ENCODE peak calls at places on chromosomes 4 and X, in five cellular contexts. One of them, this sample, is unnamed.

GRCh38 chrX:143754183-143754582 is 33.6 kb upstream of the SPANXN2 start:
- DNase-seq in fibroblast of mammary gland: no peak
- DNase-seq in A549: no peak
- DNase-seq in breast epithelium: no peak
- DNase-seq in osteocyte: no peak
- DNase-seq in this sample: no peak

GRCh38 chrX:7132335-7133035 is 15.0 kb upstream of the STS start:
- DNase-seq in A549: peak
- DNase-seq in osteocyte: no peak
- DNase-seq in fibroblast of mammary gland: peak
- DNase-seq in breast epithelium: peak
- DNase-seq in this sample: no peak

GRCh38 chrX:17703201-17703600 is 34.1 kb upstream of the SCML1 start:
- DNase-seq in fibroblast of mammary gland: no peak
- DNase-seq in breast epithelium: no peak
- DNase-seq in A549: no peak
- DNase-seq in osteocyte: no peak
- DNase-seq in this sample: no peak

GRCh38 chrX:74450803-74451449 is 29.6 kb downstream of the SLC16A2 start:
- DNase-seq in breast epithelium: no peak
- DNase-seq in osteocyte: no peak
- DNase-seq in A549: peak
- DNase-seq in fibroblast of mammary gland: peak
- DNase-seq in this sample: no peak

GRCh38 chrX:63434665-63435064 is 83.5 kb upstream of the SPIN4 start:
- DNase-seq in A549: no peak
- DNase-seq in fibroblast of mammary gland: peak
- DNase-seq in osteocyte: no peak
- DNase-seq in breast epithelium: peak
- DNase-seq in this sample: no peak

GRCh38 chrX:3076416-3076991 is 35.2 kb downstream of the ARSF start:
- DNase-seq in osteocyte: peak
- DNase-seq in fibroblast of mammary gland: no peak
- DNase-seq in A549: no peak
- DNase-seq in breast epithelium: no peak
- DNase-seq in this sample: no peak

GRCh38 chrX:37993857-37994619 is 12.3 kb upstream of the SYTL5 start:
- DNase-seq in A549: no peak
- DNase-seq in fibroblast of mammary gland: no peak
- DNase-seq in breast epithelium: no peak
- DNase-seq in osteocyte: no peak
- DNase-seq in this sample: no peak

GRCh38 chr4:110032603-110033002 is 119.9 kb downstream of the EGF start:
- DNase-seq in osteocyte: no peak
- DNase-seq in fibroblast of mammary gland: peak
- DNase-seq in breast epithelium: no peak
- DNase-seq in A549: no peak
- DNase-seq in this sample: no peak

GRCh38 chr4:105677689-105678088 is 30.8 kb downstream of the INTS12 start:
- DNase-seq in osteocyte: no peak
- DNase-seq in fibroblast of mammary gland: no peak
- DNase-seq in A549: no peak
- DNase-seq in breast epithelium: no peak
- DNase-seq in this sample: no peak

GRCh38 chr4:145609494-145610427 is 9.4 kb upstream of the MMAA start:
- DNase-seq in A549: peak
- DNase-seq in fibroblast of mammary gland: peak
- DNase-seq in osteocyte: no peak
- DNase-seq in breast epithelium: peak
- DNase-seq in this sample: no peak

GRCh38 chrX:54640721-54641120 is 110.7 kb downstream of the GNL3L start:
- DNase-seq in breast epithelium: peak
- DNase-seq in fibroblast of mammary gland: peak
- DNase-seq in osteocyte: no peak
- DNase-seq in A549: no peak
- DNase-seq in this sample: no peak

GRCh38 chr4:147772056-147772455 is 40.2 kb downstream of the ARHGAP10 start:
- DNase-seq in fibroblast of mammary gland: no peak
- DNase-seq in A549: no peak
- DNase-seq in osteocyte: no peak
- DNase-seq in breast epithelium: no peak
- DNase-seq in this sample: no peak

GRCh38 chr4:83170952-83171399 is 56.4 kb upstream of the PLAC8 start:
- DNase-seq in A549: no peak
- DNase-seq in fibroblast of mammary gland: peak
- DNase-seq in breast epithelium: no peak
- DNase-seq in osteocyte: no peak
- DNase-seq in this sample: no peak

GRCh38 chr4:832536-832935 is 6.6 kb upstream of the CPLX1 start:
- DNase-seq in A549: no peak
- DNase-seq in fibroblast of mammary gland: no peak
- DNase-seq in breast epithelium: no peak
- DNase-seq in osteocyte: no peak
- DNase-seq in this sample: no peak

GRCh38 chr4:61763682-61764081 is 563.6 kb downstream of the ADGRL3 start:
- DNase-seq in breast epithelium: no peak
- DNase-seq in A549: no peak
- DNase-seq in fibroblast of mammary gland: no peak
- DNase-seq in osteocyte: no peak
- DNase-seq in this sample: no peak

GRCh38 chr4:118389731-118390520 is 37.1 kb upstream of the PRSS12 start:
- DNase-seq in fibroblast of mammary gland: no peak
- DNase-seq in osteocyte: no peak
- DNase-seq in breast epithelium: no peak
- DNase-seq in A549: no peak
- DNase-seq in this sample: no peak

GRCh38 chrX:19342331-19342906 is 1.3 kb upstream of the PDHA1 start:
- DNase-seq in breast epithelium: no peak
- DNase-seq in A549: no peak
- DNase-seq in osteocyte: no peak
- DNase-seq in fibroblast of mammary gland: no peak
- DNase-seq in this sample: no peak

GRCh38 chr4:158763462-158763861 is 5.4 kb upstream of the FNIP2 start:
- DNase-seq in A549: no peak
- DNase-seq in breast epithelium: no peak
- DNase-seq in osteocyte: no peak
- DNase-seq in fibroblast of mammary gland: no peak
- DNase-seq in this sample: no peak

GRCh38 chrX:49840679-49841078 is 11.6 kb downstream of the PAGE4 start:
- DNase-seq in fibroblast of mammary gland: peak
- DNase-seq in osteocyte: no peak
- DNase-seq in A549: peak
- DNase-seq in breast epithelium: no peak
- DNase-seq in this sample: no peak

GRCh38 chrX:123230798-123231197 is 46.7 kb downstream of the GRIA3 start:
- DNase-seq in breast epithelium: no peak
- DNase-seq in fibroblast of mammary gland: no peak
- DNase-seq in A549: no peak
- DNase-seq in osteocyte: no peak
- DNase-seq in this sample: no peak

GRCh38 chrX:23311731-23312130 is 22.9 kb upstream of the PTCHD1 start:
- DNase-seq in A549: no peak
- DNase-seq in breast epithelium: no peak
- DNase-seq in fibroblast of mammary gland: no peak
- DNase-seq in osteocyte: no peak
- DNase-seq in this sample: no peak

GRCh38 chrX:41688835-41689234 is at the start of gene GPR34:
- DNase-seq in A549: no peak
- DNase-seq in fibroblast of mammary gland: no peak
- DNase-seq in breast epithelium: no peak
- DNase-seq in osteocyte: no peak
- DNase-seq in this sample: no peak

DNA sequence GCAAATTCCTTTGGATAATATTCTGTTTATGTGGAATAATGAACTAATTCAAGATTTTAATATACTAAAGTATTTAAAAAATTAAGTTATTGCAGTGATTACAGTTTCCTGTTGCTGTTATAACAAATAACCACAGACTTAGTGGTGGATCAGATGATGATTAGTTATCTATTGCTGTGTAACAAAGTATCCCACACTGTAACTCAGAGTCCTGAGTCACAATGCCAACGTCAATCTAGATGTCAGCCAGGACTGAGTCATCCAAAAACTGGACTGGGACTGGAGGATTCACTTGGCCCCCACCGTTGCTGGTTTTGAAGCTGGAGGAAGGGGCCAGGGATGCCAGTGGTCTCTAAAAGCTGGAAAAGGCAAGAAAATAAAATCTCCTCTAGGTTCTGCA is 148.1 kb upstream of the SLC7A11 start:
- DNase-seq in breast epithelium: no peak
- DNase-seq in fibroblast of mammary gland: peak
- DNase-seq in A549: no peak
- DNase-seq in osteocyte: no peak
- DNase-seq in this sample: no peak
- TF ChIP-seq CTCF in breast epithelium: no peak
- TF ChIP-seq CTCF in fibroblast of mammary gland: no peak
- TF ChIP-seq CTCF in A549: no peak
- TF ChIP-seq CTCF in osteocyte: no peak
- TF ChIP-seq CTCF in this sample: no peak

GRCh38 chr4:69458184-69458826 is 37.4 kb downstream of the UGT2B4 start:
- DNase-seq in A549: no peak
- DNase-seq in breast epithelium: no peak
- DNase-seq in osteocyte: no peak
- DNase-seq in fibroblast of mammary gland: no peak
- DNase-seq in this sample: no peak
- TF ChIP-seq CTCF in A549: no peak
- TF ChIP-seq CTCF in breast epithelium: no peak
- TF ChIP-seq CTCF in osteocyte: no peak
- TF ChIP-seq CTCF in fibroblast of mammary gland: no peak
- TF ChIP-seq CTCF in this sample: no peak

GRCh38 chr4:85829276-85830051 is 354.5 kb downstream of the ARHGAP24 start:
- DNase-seq in A549: no peak
- DNase-seq in breast epithelium: no peak
- DNase-seq in osteocyte: no peak
- DNase-seq in fibroblast of mammary gland: peak
- DNase-seq in this sample: no peak

GRCh38 chr4:85824166-85824945 is 349.4 kb downstream of the ARHGAP24 start:
- DNase-seq in fibroblast of mammary gland: no peak
- DNase-seq in breast epithelium: no peak
- DNase-seq in A549: no peak
- DNase-seq in osteocyte: no peak
- DNase-seq in this sample: no peak

GRCh38 chr4:85828295-85828910 is 353.5 kb downstream of the ARHGAP24 start:
- DNase-seq in breast epithelium: no peak
- DNase-seq in A549: no peak
- DNase-seq in fibroblast of mammary gland: peak
- DNase-seq in osteocyte: no peak
- DNase-seq in this sample: no peak

GRCh38 chr4:85823295-85823694 is 348.3 kb downstream of the ARHGAP24 start:
- DNase-seq in fibroblast of mammary gland: peak
- DNase-seq in breast epithelium: no peak
- DNase-seq in A549: no peak
- DNase-seq in osteocyte: no peak
- DNase-seq in this sample: no peak

GRCh38 chr4:85825937-85826678 is 351.2 kb downstream of the ARHGAP24 start:
- DNase-seq in osteocyte: no peak
- DNase-seq in breast epithelium: no peak
- DNase-seq in fibroblast of mammary gland: peak
- DNase-seq in A549: peak
- DNase-seq in this sample: no peak
- TF ChIP-seq CTCF in osteocyte: peak
- TF ChIP-seq CTCF in breast epithelium: no peak
- TF ChIP-seq CTCF in fibroblast of mammary gland: no peak
- TF ChIP-seq CTCF in A549: no peak
- TF ChIP-seq CTCF in this sample: no peak

GRCh38 chr4:55444822-55445221 is 49.1 kb downstream of the TMEM165 start:
- DNase-seq in A549: no peak
- DNase-seq in fibroblast of mammary gland: peak
- DNase-seq in osteocyte: no peak
- DNase-seq in breast epithelium: no peak
- DNase-seq in this sample: no peak
- TF ChIP-seq CTCF in A549: peak
- TF ChIP-seq CTCF in fibroblast of mammary gland: peak
- TF ChIP-seq CTCF in osteocyte: peak
- TF ChIP-seq CTCF in breast epithelium: no peak
- TF ChIP-seq CTCF in this sample: peak

DNA sequence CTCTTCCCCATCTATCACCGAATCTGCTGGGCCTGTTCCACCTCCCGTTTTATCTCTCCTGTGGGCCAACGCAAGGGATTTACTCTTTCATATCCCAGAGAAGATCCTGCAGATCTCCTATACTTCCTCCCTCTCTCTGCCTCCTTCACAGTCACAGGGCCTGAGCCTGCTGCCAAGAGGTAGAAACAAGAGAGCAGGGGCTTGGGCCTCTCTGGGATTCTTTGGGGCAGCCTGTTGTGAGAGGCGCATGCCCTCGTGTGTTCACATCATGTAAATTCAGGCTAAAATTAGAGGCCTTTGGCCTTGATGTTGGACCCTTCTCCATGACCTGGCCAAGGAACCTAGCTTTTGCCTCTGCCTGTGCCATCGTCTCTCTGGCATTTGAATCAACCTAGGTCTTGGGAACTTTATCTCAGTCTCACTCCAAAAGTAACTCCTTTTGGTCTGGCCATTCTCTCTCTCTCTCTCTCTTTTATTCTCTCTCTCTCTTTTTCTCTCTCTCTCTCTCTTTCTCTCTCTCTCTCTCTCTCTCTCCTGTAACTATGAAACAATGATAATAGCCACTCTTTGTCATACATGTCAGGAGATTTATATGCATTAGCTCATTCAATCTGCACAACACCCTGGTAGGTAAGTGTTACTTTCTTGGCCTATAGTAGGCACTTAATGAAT is 20.0 kb upstream of the EFNB1 start:
- DNase-seq in fibroblast of mammary gland: peak
- DNase-seq in osteocyte: peak
- DNase-seq in breast epithelium: no peak
- DNase-seq in A549: no peak
- DNase-seq in this sample: no peak
- TF ChIP-seq CTCF in fibroblast of mammary gland: peak
- TF ChIP-seq CTCF in osteocyte: peak
- TF ChIP-seq CTCF in breast epithelium: no peak
- TF ChIP-seq CTCF in A549: no peak
- TF ChIP-seq CTCF in this sample: no peak

GRCh38 chrX:130994671-130995070 is 63.5 kb upstream of the ARHGAP36 start:
- DNase-seq in osteocyte: no peak
- DNase-seq in breast epithelium: no peak
- DNase-seq in fibroblast of mammary gland: peak
- DNase-seq in A549: peak
- DNase-seq in this sample: no peak
- TF ChIP-seq CTCF in osteocyte: peak
- TF ChIP-seq CTCF in breast epithelium: no peak
- TF ChIP-seq CTCF in fibroblast of mammary gland: peak
- TF ChIP-seq CTCF in A549: peak
- TF ChIP-seq CTCF in this sample: peak

DNA sequence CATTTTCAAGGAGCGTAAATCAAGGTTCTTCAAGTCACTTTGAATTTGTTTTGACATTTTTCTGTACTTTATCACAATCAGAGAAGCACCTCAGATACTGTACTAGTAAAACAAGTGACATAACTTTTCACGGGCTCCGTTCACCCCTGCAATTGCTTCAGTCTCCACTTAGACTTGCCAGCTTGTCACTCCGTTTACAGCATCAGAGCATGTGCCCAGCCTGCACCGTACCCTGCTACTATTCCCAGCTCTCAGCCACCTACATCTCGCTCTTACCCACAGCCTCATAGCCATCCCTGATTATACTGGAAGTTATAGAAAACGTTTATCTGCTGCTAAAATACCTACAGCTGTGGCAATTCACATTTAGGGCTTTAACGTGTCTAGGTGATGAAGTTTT is 135.3 kb upstream of the TENM3 start:
- DNase-seq in osteocyte: no peak
- DNase-seq in fibroblast of mammary gland: no peak
- DNase-seq in A549: no peak
- DNase-seq in breast epithelium: no peak
- DNase-seq in this sample: no peak
- TF ChIP-seq CTCF in osteocyte: no peak
- TF ChIP-seq CTCF in fibroblast of mammary gland: no peak
- TF ChIP-seq CTCF in A549: no peak
- TF ChIP-seq CTCF in breast epithelium: no peak
- TF ChIP-seq CTCF in this sample: no peak

GRCh38 chrX:94288325-94288724 is 614.3 kb downstream of the FAM133A start:
- DNase-seq in osteocyte: no peak
- DNase-seq in breast epithelium: no peak
- DNase-seq in A549: no peak
- DNase-seq in fibroblast of mammary gland: no peak
- DNase-seq in this sample: no peak
- TF ChIP-seq CTCF in osteocyte: no peak
- TF ChIP-seq CTCF in breast epithelium: no peak
- TF ChIP-seq CTCF in A549: no peak
- TF ChIP-seq CTCF in fibroblast of mammary gland: no peak
- TF ChIP-seq CTCF in this sample: peak